ENCODE peak calls at places on chromosomes 13 and 19, in nine cellular contexts. R is body of pancreas; P is psoas muscle; W is right atrium auricular region; X is transverse colon; I is A673; C is CD8-positive, alpha-beta T cell; Q is dorsolateral prefrontal cortex; D is GM06990. K is an unnamed sample. For H3K27me3, the result is how much of the 10 kb centered on the place peaks cover.

GRCh38 chr19:32287811-32288227 is 57.6 kb upstream of the ZNF507 start:
- DNase-seq in C (no peak), R (peak), X (peak), D (no peak), I (peak), Q (peak), P (peak), W (peak), K (peak)

GRCh38 chr13:27952931-27953670 is 16.0 kb downstream of the CDX2 start:
- DNase-seq in R (peak), P (no peak), Q (no peak), X (peak), W (no peak), C (no peak), D (no peak), I (no peak), K (no peak)

GRCh38 chr19:58229255-58229639 is 533 bp downstream of the ZNF544 start:
- DNase-seq in Q (no peak), W (no peak), D (no peak), R (no peak), C (no peak), P (no peak), X (no peak), I (peak), K (peak)

GRCh38 chr19:49592486-49593232 is 1.7 kb downstream of the PRR12 start:
- DNase-seq in R (no peak), Q (no peak), D (no peak), X (no peak), W (no peak), C (no peak), P (no peak), I (peak), K (no peak)

GRCh38 chr19:17616961-17617806 is 61.7 kb downstream of the COLGALT1 start:
- DNase-seq in Q (no peak), X (no peak), I (peak), R (no peak), W (no peak), P (no peak), C (no peak), D (no peak), K (peak)

GRCh38 chr13:29508130-29508873 is 87.2 kb downstream of the SLC7A1 start:
- DNase-seq in X (peak), W (peak), I (peak), C (peak), Q (peak), R (peak), P (peak), D (peak), K (peak)

GRCh38 chr13:21573920-21574712 is 29.9 kb downstream of the MICU2 start:
- DNase-seq in P (no peak), Q (no peak), I (no peak), R (no peak), D (no peak), C (no peak), X (no peak), W (no peak), K (no peak)

GRCh38 chr19:2111886-2112285 is 15.2 kb downstream of the IZUMO4 start:
- DNase-seq in W (no peak), X (no peak), P (no peak), R (no peak), I (no peak), D (no peak), C (no peak), Q (no peak), K (no peak)

GRCh38 chr13:32042567-32042966 is 11.0 kb downstream of the FRY start:
- DNase-seq in X (no peak), W (no peak), Q (no peak), P (no peak), C (no peak), D (no peak), R (no peak), I (no peak), K (no peak)

GRCh38 chr19:2477141-2477710 is 1.3 kb downstream of the GADD45B start:
- DNase-seq in I (no peak), X (peak), P (peak), D (no peak), Q (peak), W (no peak), R (peak), C (no peak), K (no peak)

GRCh38 chr19:47391510-47392223 is 27.7 kb downstream of the MEIS3 start:
- DNase-seq in Q (peak), X (peak), W (peak), P (peak), I (peak), R (peak), D (peak), C (peak), K (peak)

GRCh38 chr19:55264531-55264930 is 5.7 kb upstream of the PPP6R1 start:
- DNase-seq in D (no peak), C (no peak), P (no peak), Q (no peak), W (no peak), R (no peak), I (no peak), X (no peak), K (no peak)

GRCh38 chr19:55980415-55980814 is 6.2 kb upstream of the NLRP5 start:
- DNase-seq in C (no peak), P (no peak), Q (no peak), D (no peak), I (no peak), X (no peak), R (no peak), W (no peak), K (no peak)

GRCh38 chr19:51751655-51752054 is at the start of gene FPR1:
- DNase-seq in W (no peak), Q (no peak), C (no peak), D (no peak), I (peak), R (no peak), P (no peak), X (no peak), K (no peak)

GRCh38 chr13:28325022-28325421 is 169.9 kb downstream of the FLT1 start:
- DNase-seq in X (no peak), I (no peak), W (no peak), C (no peak), D (no peak), R (no peak), P (no peak), Q (no peak), K (no peak)

GRCh38 chr19:22608441-22608840 is 25.7 kb upstream of the ZNF492 start:
- DNase-seq in X (no peak), D (no peak), P (no peak), I (no peak), C (no peak), W (peak), Q (no peak), R (no peak), K (no peak)

GRCh38 chr19:6250024-6250605 is 29.7 kb downstream of the MLLT1 start:
- DNase-seq in P (no peak), R (no peak), D (no peak), W (no peak), I (no peak), C (no peak), Q (no peak), X (no peak), K (no peak)

GRCh38 chr19:1066748-1067340 is at the start of gene ARHGAP45:
- DNase-seq in R (no peak), W (no peak), C (peak), I (no peak), X (peak), D (peak), P (peak), Q (no peak), K (no peak)

GRCh38 chr13:40502236-40502635 is 164.2 kb downstream of the FOXO1 start:
- DNase-seq in C (no peak), W (peak), R (no peak), Q (no peak), D (no peak), I (no peak), P (no peak), X (no peak), K (no peak)

GRCh38 chr13:98795220-98795619 is 42.7 kb upstream of the SLC15A1 start:
- DNase-seq in I (no peak), D (no peak), R (no peak), W (peak), Q (no peak), X (no peak), P (no peak), C (no peak), K (no peak)

GRCh38 chr13:20301391-20302071 is 69.4 kb upstream of the GJB6 start:
- DNase-seq in W (no peak), D (no peak), R (no peak), X (no peak), C (no peak), Q (no peak), P (peak), I (no peak), K (no peak)

GRCh38 chr19:30785728-30786127 is 413.5 kb downstream of the ZNF536 start:
- DNase-seq in X (no peak), C (no peak), W (peak), Q (no peak), P (no peak), I (peak), D (no peak), R (no peak), K (no peak)

GRCh38 chr13:112795277-112795676 is 105.4 kb downstream of the ATP11A start:
- DNase-seq in C (no peak), D (no peak), W (peak), P (no peak), Q (no peak), R (no peak), I (no peak), X (no peak), K (no peak)

GRCh38 chr19:19816679-19817078 is 4.9 kb downstream of the ZNF506 start:
- DNase-seq in W (no peak), D (no peak), I (no peak), R (no peak), P (peak), X (no peak), C (no peak), Q (no peak), K (no peak)

GRCh38 chr13:27138457-27139093 is 33.0 kb downstream of the USP12 start:
- DNase-seq in R (no peak), C (no peak), I (no peak), P (no peak), W (no peak), X (no peak), D (no peak), Q (no peak), K (no peak)

GRCh38 chr19:2095338-2095938 is 688 bp downstream of the MOB3A start:
- DNase-seq in C (no peak), Q (no peak), I (no peak), D (peak), W (no peak), P (peak), R (no peak), X (peak), K (no peak)

GRCh38 chr19:12580180-12580694 is 29.0 kb upstream of the ZNF564 start:
- DNase-seq in C (no peak), X (no peak), R (no peak), D (no peak), P (no peak), Q (no peak), I (no peak), W (no peak), K (no peak)

GRCh38 chr19:4233282-4233853 is 4.0 kb downstream of the EBI3 start:
- DNase-seq in P (no peak), I (peak), W (no peak), X (peak), Q (peak), R (peak), D (peak), C (peak), K (peak)

GRCh38 chr19:23855676-23856075 is 59.0 kb upstream of the ZNF726 start:
- DNase-seq in I (no peak), R (no peak), W (no peak), P (no peak), Q (no peak), D (no peak), C (no peak), X (no peak), K (peak)

DNA sequence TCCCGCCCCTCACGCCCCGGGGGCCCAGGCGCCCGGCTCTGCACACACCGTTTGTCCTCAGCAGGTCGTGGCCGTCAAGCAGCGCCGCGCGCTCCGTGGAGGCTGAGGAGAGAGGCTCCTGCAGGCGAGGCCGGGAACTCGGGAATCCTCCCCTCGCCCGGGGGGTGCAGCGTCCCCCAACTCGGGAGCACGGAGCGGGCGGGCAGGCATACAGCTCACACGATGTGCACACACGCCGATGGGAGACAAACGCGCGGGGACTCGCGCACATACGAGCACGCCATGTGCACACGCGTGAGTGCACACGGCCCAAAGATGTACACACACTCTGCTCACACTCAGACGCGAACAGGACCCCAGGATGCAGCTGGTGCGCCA is 703 bp downstream of the CLEC4G start:
- DNase-seq in P (no peak), W (no peak), X (no peak), C (no peak), Q (no peak), D (no peak), I (no peak), R (no peak), K (no peak)
- H3K27me3 ChIP-seq in P (under half), W (under half), X (half or more), C (under half), Q (under half), D (under half), I (half or more), R (under half), K (half or more)

GRCh38 chr19:37484406-37485115 is 15.4 kb downstream of the ZNF570 start:
- DNase-seq in P (no peak), C (no peak), X (no peak), I (no peak), D (no peak), R (no peak), Q (no peak), W (no peak), K (no peak)
- H3K27me3 ChIP-seq in P (under half), C (under half), X (under half), I (under half), D (under half), R (under half), Q (under half), W (under half), K (under half)

GRCh38 chr13:114069376-114070097 is 62.9 kb downstream of the RASA3 start:
- DNase-seq in Q (peak), P (no peak), C (no peak), W (no peak), I (no peak), R (no peak), X (peak), D (no peak), K (no peak)

GRCh38 chr13:114066956-114067355 is 65.5 kb downstream of the RASA3 start:
- DNase-seq in P (no peak), D (no peak), R (no peak), I (no peak), W (no peak), C (no peak), Q (no peak), X (no peak), K (no peak)

GRCh38 chr13:114068723-114069322 is 63.6 kb downstream of the RASA3 start:
- DNase-seq in P (peak), C (no peak), Q (no peak), D (no peak), X (peak), R (no peak), W (no peak), I (no peak), K (no peak)

GRCh38 chr13:114067381-114067885 is 65.0 kb downstream of the RASA3 start:
- DNase-seq in P (no peak), X (no peak), I (no peak), D (peak), W (no peak), R (no peak), C (no peak), Q (no peak), K (no peak)

GRCh38 chr13:114067886-114068722 is 64.3 kb downstream of the RASA3 start:
- DNase-seq in X (peak), D (peak), I (no peak), Q (no peak), P (peak), C (no peak), W (no peak), R (no peak), K (no peak)
- H3K27me3 ChIP-seq in X (under half), D (under half), I (under half), Q (under half), P (under half), C (under half), W (under half), R (under half), K (under half)

GRCh38 chr13:55649485-55649884 is 1491.2 kb upstream of the PRR20A start:
- DNase-seq in W (no peak), D (no peak), P (no peak), I (no peak), C (no peak), X (no peak), Q (no peak), R (no peak), K (no peak)
- H3K27me3 ChIP-seq in W (under half), D (under half), P (under half), I (under half), C (under half), X (under half), Q (under half), R (under half), K (under half)

GRCh38 chr13:99970761-99971575 is 599 bp downstream of the ZIC5 start:
- DNase-seq in C (no peak), P (no peak), W (peak), D (no peak), R (no peak), X (no peak), Q (no peak), I (peak), K (no peak)

GRCh38 chr13:99971576-99972189 is at the start of gene ZIC5:
- DNase-seq in X (no peak), Q (no peak), P (no peak), R (no peak), I (peak), D (no peak), W (no peak), C (no peak), K (no peak)

GRCh38 chr13:99969368-99969933 is 2.1 kb downstream of the ZIC5 start:
- DNase-seq in P (no peak), C (no peak), Q (no peak), I (no peak), D (no peak), X (no peak), R (no peak), W (no peak), K (no peak)

GRCh38 chr13:99968521-99969367 is 2.8 kb downstream of the ZIC5 start:
- DNase-seq in Q (no peak), R (no peak), P (no peak), C (no peak), X (peak), D (no peak), I (peak), W (no peak), K (no peak)

DNA sequence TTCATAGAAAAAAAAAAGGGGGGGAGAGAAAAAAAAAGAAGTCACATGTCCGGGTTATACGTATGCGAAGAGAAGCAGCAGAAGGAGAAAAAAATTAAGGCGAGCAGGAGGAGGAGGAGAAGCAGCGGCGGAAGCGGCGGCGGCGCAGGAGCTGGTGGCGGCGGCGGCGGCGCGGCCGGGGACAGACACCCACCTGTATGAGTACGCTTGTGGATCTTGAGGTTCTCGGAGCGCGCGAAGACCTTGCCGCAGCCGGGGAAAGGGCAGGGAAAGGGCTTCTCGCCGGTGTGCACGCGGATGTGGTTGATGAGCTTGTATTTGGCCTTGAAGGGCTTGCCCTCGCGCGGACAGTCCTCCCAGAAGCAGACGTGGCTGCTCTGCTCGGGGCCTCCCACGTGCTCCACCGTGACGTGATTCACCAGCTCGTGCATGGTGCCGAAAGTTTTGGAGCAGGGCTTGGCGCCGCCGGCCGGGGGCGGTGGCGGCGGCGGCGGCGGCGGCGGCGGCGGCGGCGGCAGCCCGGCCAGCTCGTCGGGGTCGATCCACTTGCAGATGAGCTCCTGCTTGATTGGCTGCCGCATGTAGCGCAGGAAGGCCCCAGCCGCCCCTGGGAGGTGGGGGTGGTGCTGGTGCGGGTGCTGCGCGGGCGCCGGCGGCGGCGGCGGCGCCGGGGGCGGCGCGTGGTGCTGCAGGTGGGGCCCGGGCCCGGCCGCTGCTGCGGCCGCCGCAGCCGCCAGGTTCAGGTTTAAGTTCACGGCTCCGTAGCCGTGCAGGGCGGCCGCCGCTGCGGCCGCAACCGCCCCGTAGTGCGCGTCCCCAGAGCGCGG is 1.4 kb downstream of the ZIC5 start:
- DNase-seq in C (no peak), X (no peak), R (no peak), W (peak), Q (no peak), P (no peak), D (no peak), I (peak), K (peak)
- H3K27me3 ChIP-seq in C (half or more), X (half or more), R (under half), W (half or more), Q (half or more), P (half or more), D (under half), I (under half), K (half or more)

DNA sequence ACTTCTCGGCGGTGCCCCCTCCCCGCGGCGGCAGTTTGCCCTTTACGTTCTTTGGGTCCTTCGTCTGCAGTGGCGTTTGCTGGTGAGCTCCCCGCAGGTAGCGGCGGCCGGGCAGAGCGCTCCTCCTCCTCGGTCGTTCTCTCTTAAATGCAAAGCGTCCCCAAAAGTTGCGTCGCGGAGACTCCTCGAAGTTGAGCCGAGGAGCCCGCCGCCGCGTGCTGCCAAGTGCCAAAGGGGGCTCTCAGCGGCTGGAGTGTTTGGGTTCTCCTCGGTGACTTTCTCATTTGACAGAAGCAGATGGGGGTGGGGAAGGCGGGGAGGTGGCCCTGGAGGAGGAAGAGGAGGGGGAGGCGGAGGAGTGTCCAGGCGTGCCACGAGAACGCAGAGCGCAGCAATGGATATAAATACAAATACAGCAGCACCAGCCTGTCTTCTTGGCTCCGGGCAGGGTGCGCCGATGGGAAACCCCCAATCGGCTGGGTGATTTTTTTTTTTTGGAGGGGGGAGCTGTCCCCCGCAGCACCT is at the start of gene SOX21:
- DNase-seq in W (no peak), P (no peak), Q (peak), X (no peak), I (no peak), D (peak), C (no peak), R (no peak), K (no peak)
- H3K27me3 ChIP-seq in W (under half), P (under half), Q (half or more), X (half or more), I (half or more), D (under half), C (under half), R (under half), K (half or more)

K was measured in BE2C.